ENCODE peak calls at places on chromosomes 12 and 14, in seven cellular contexts. B is CD4-positive, alpha-beta T cell; W is fibroblast of lung; L is pancreas; Y is nephron progenitor cell; Q is GM20000; O is ovary. G is an unnamed sample.

GRCh38 chr14:92039720-92040430 is at the start of gene TRIP11:
- DNase-seq in L (peak), W (peak), B (peak), O (peak), Y (peak), Q (peak), G (peak)

GRCh38 chr12:122363782-122364181 is 58.7 kb downstream of the CLIP1 start:
- DNase-seq in O (no peak), B (no peak), Q (no peak), L (no peak), W (no peak), Y (no peak), G (no peak)

GRCh38 chr14:99728981-99729451 is 44.9 kb downstream of the CYP46A1 start:
- DNase-seq in W (no peak), O (peak), Y (no peak), L (peak), Q (no peak), B (no peak), G (peak)

GRCh38 chr14:35301334-35302210 is 9.4 kb downstream of the PSMA6 start:
- DNase-seq in Y (no peak), W (no peak), B (no peak), O (no peak), L (no peak), Q (no peak), G (no peak)

GRCh38 chr14:97407701-97408407 is 610.7 kb downstream of the VRK1 start:
- DNase-seq in L (no peak), W (no peak), B (no peak), O (no peak), Q (no peak), Y (no peak), G (no peak)

GRCh38 chr14:76499399-76499798 is 123.5 kb downstream of the ESRRB start:
- DNase-seq in L (no peak), Q (no peak), O (no peak), B (no peak), W (no peak), Y (no peak), G (no peak)

GRCh38 chr12:63802012-63802608 is 22.4 kb downstream of the RXYLT1 start:
- DNase-seq in L (no peak), Y (no peak), B (no peak), W (peak), Q (peak), O (no peak), G (no peak)

GRCh38 chr12:112148031-112148513 is 22.7 kb downstream of the TRAFD1 start:
- DNase-seq in L (no peak), O (no peak), Y (no peak), B (no peak), Q (no peak), W (peak), G (no peak)

GRCh38 chr12:33690562-33690961 is 250.9 kb upstream of the SYT10 start:
- DNase-seq in B (no peak), L (no peak), Y (no peak), O (no peak), Q (no peak), W (no peak), G (no peak)

GRCh38 chr14:88554458-88555286 is at the start of gene PTPN21:
- DNase-seq in O (peak), Y (peak), W (peak), L (peak), B (no peak), Q (peak), G (peak)

GRCh38 chr14:75429562-75429961 is 1.7 kb downstream of the JDP2 start:
- DNase-seq in Y (no peak), O (no peak), Q (no peak), W (no peak), L (no peak), B (no peak), G (no peak)

GRCh38 chr12:77377116-77377515 is 311.7 kb upstream of the E2F7 start:
- DNase-seq in L (no peak), Y (no peak), Q (no peak), O (no peak), B (no peak), W (peak), G (no peak)

GRCh38 chr12:15583804-15584203 is 205.4 kb downstream of the EPS8 start:
- DNase-seq in W (no peak), L (no peak), Y (no peak), O (no peak), B (no peak), Q (no peak), G (no peak)

GRCh38 chr12:114339626-114340025 is 66.3 kb downstream of the TBX5 start:
- DNase-seq in Q (no peak), B (no peak), W (peak), L (no peak), O (no peak), Y (no peak), G (no peak)

GRCh38 chr12:108645686-108646596 is 12.2 kb upstream of the SELPLG start:
- DNase-seq in L (no peak), W (no peak), O (no peak), B (no peak), Y (no peak), Q (no peak), G (no peak)

GRCh38 chr12:108648371-108648770 is 14.7 kb upstream of the SELPLG start:
- DNase-seq in Q (no peak), W (no peak), L (no peak), Y (no peak), O (no peak), B (no peak), G (no peak)

GRCh38 chr12:108647936-108648287 is 14.2 kb upstream of the SELPLG start:
- DNase-seq in Y (no peak), L (no peak), Q (no peak), O (no peak), B (no peak), W (no peak), G (no peak)

GRCh38 chr12:108646597-108647190 is 13.0 kb upstream of the SELPLG start:
- DNase-seq in W (peak), L (no peak), Q (no peak), B (no peak), O (no peak), Y (no peak), G (no peak)

DNA sequence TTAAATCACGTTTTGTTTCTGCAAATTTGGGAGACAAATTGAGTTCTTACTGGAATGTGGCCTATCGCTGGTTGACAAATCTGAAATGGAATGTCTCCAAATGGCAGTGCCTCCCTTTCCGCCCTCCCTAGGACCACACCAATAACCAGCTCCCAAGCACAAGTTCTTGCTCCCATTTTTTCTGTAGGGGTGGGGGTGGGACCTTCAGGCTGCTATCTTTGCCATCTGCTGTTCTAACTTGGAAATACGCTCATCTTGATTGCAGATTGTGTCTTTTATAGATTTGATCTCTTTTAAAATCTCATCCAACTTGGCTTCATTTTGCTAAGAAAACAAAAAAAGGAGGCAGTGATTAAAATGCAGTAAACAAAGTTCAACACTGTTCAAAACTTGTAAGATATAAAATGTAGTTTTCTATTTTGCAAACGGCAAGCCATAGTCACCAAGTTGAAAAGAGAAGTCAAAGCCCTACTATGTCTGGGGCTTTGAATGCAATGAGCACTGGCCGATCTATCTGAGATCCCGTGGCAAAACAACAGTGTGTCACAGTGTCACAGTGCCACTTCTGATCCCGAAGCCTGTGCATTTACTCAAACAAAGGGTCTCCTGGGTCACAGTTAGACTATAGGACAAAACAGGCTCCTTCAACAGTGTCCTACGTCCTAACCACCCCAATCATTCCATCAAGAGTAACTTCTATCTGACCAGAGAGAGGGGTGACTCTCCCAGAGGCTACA is 13.7 kb upstream of the SELPLG start:
- DNase-seq in W (peak), B (no peak), O (no peak), L (no peak), Y (no peak), Q (no peak), G (no peak)
- TF ChIP-seq CTCF in W (peak), B (no peak), O (no peak), L (no peak), Y (no peak), Q (no peak), G (no peak)

DNA sequence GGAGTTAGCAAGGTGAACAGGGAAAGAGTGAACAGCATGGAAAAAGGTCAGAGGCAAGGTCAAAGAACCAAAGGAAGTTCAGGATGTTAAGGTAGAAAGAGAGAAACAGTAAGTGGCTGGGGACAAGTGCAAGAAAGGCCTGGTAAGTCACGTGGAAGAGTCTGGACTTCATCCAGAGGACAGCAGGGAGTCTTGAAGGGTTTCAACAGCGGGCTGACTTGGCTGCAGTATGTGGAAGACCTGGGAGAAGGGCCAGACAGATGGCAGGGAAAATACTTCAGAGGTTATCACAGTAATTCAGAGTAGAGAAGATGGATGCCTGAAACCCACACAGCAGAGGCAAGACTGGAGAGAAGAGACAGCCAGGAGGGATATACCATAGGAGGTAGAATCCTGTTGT is 34.0 kb downstream of the CIT start:
- DNase-seq in O (no peak), B (no peak), Y (no peak), Q (no peak), W (peak), L (no peak), G (no peak)
- TF ChIP-seq CTCF in O (no peak), B (no peak), Y (no peak), Q (no peak), W (no peak), L (no peak), G (no peak)

GRCh38 chr12:49225551-49226166 is 36.8 kb upstream of the TUBA1A start:
- DNase-seq in O (no peak), L (no peak), B (no peak), Q (no peak), Y (no peak), W (peak), G (no peak)
- TF ChIP-seq CTCF in O (no peak), L (no peak), B (no peak), Q (no peak), Y (no peak), W (peak), G (no peak)

DNA sequence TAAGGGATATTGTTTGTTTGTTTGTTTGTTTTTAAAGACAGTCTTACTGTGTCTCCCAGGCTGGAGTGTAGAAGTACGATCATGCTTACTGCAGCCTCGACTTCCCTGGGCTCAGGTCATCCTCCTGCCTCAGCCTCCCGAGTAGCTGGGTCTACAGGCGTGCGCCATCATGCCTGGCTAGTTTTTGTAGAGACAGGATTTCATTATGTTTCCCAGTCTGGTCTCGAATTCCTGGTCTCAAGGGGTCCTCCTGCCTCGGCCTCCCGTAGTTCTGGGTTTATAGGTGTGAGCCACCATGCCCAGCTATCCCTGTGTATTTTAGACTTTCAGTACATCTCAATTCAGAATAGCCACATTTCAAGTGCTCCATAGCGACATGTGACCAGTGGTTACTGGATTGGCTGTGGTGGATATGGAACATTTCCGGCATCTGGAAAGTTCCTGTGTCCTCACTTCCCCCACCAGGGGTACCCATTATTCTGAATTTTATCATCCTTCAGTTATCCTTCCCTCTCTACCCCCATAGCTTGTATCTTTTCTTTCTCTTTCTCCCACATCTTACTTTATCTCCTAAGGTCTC is 61.1 kb downstream of the HRK start:
- DNase-seq in W (no peak), L (no peak), B (no peak), Q (no peak), O (no peak), Y (no peak), G (no peak)
- TF ChIP-seq CTCF in W (no peak), L (no peak), B (no peak), Q (no peak), O (no peak), Y (no peak), G (no peak)

DNA sequence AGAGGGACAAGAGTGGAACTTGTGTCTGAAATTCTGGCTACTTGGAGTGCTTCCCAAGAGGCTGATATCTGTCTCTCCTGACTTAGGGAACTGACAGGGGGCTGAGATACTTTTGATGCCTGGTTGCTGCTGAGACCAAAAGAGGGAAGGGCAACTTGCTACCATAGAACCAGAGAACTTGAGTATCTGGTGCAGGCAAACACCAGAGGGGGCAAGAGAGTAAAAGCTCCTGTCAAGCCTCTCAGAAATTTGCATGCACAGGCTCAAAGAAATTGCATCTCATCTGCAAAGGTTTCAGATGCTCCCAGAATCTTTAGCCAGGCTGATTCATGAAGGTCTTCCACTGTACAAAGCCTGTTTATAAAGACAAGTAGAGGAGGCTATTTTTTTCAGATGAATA is 391.3 kb upstream of the FOXG1 start:
- DNase-seq in B (no peak), O (no peak), Q (no peak), W (peak), L (no peak), Y (peak), G (peak)
- TF ChIP-seq CTCF in B (no peak), O (no peak), Q (no peak), W (peak), L (no peak), Y (peak), G (peak)

GRCh38 chr12:94140556-94140955 is 7.8 kb upstream of the PLXNC1 start:
- DNase-seq in O (peak), L (no peak), B (peak), Q (peak), Y (peak), W (no peak), G (peak)
- TF ChIP-seq CTCF in O (no peak), L (no peak), B (peak), Q (peak), Y (peak), W (peak), G (no peak)